ENCODE peak calls at places on chromosomes 11 and 22, in seven cellular contexts. W is heart right ventricle, D is gastrocnemius medialis, U is K562, R is lower leg skin, Y is heart left ventricle, E is Calu3. G is an unnamed sample.
A peak's percentile ranks its signal among the peaks of the same experiment; 100 is the strongest.

GRCh38 chr11:128226106-128226716 is 361.1 kb downstream of the ETS1 start:
- DNase-seq in W (no peak), D (no peak), U (no peak), R (no peak), Y (no peak), E (no peak), G (no peak)

GRCh38 chr11:128707671-128708070 is 13.8 kb downstream of the FLI1 start:
- DNase-seq in W (no peak), D (no peak), U (no peak), R (no peak), Y (no peak), E (no peak), G (no peak)

GRCh38 chr22:19429950-19430889 is 1.3 kb downstream of the HIRA start:
- DNase-seq in W (peak; percentile 15), D (no peak), U (peak; percentile 88), R (no peak), Y (no peak), E (no peak), G (peak; percentile 12)

GRCh38 chr11:101748572-101748971 is 164.8 kb upstream of the TRPC6 start:
- DNase-seq in W (no peak), D (no peak), U (no peak), R (no peak), Y (no peak), E (no peak), G (no peak)

GRCh38 chr11:130740819-130741218 is 175.5 kb downstream of the SNX19 start:
- DNase-seq in W (no peak), D (no peak), U (no peak), R (no peak), Y (no peak), E (no peak), G (no peak)

GRCh38 chr11:110859240-110859835 is 147.1 kb upstream of the ARHGAP20 start:
- DNase-seq in W (no peak), D (no peak), U (no peak), R (no peak), Y (no peak), E (no peak), G (no peak)

GRCh38 chr11:103927535-103927934 is 108.9 kb upstream of the DDI1 start:
- DNase-seq in W (no peak), D (no peak), U (no peak), R (no peak), Y (no peak), E (no peak), G (no peak)

GRCh38 chr11:20089796-20090653 is 70.2 kb downstream of the DBX1 start:
- DNase-seq in W (no peak), D (no peak), U (peak; percentile 67), R (no peak), Y (peak; percentile 47), E (no peak), G (no peak)

GRCh38 chr22:49670610-49671330 is 156.9 kb downstream of the BRD1 start:
- DNase-seq in W (no peak), D (no peak), U (no peak), R (peak; percentile 83), Y (no peak), E (no peak), G (no peak)

GRCh38 chr22:21015051-21016006 is at the start of gene P2RX6:
- DNase-seq in W (peak; percentile 67), D (peak; percentile 82), U (peak; percentile 82), R (no peak), Y (no peak), E (no peak), G (no peak)

GRCh38 chr11:83063073-83063754 is 8.5 kb downstream of the RAB30 start:
- DNase-seq in W (no peak), D (no peak), U (no peak), R (no peak), Y (no peak), E (no peak), G (peak; percentile 28)

GRCh38 chr11:45457649-45458048 is 171.5 kb upstream of the SYT13 start:
- DNase-seq in W (no peak), D (no peak), U (no peak), R (no peak), Y (no peak), E (no peak), G (peak; percentile 40)

GRCh38 chr11:14148653-14149273 is 186.2 kb downstream of the SPON1 start:
- DNase-seq in W (no peak), D (no peak), U (no peak), R (no peak), Y (no peak), E (no peak), G (peak; percentile 6)

GRCh38 chr11:100855466-100856067 is 168.5 kb downstream of the ARHGAP42 start:
- DNase-seq in W (no peak), D (no peak), U (peak; percentile 13), R (no peak), Y (no peak), E (no peak), G (peak; percentile 66)

GRCh38 chr22:20102203-20102780 is 13.6 kb upstream of the RANBP1 start:
- DNase-seq in W (no peak), D (no peak), U (no peak), R (no peak), Y (no peak), E (no peak), G (no peak)

GRCh38 chr11:57255618-57256017 is 18.6 kb upstream of the APLNR start:
- DNase-seq in W (no peak), D (no peak), U (no peak), R (no peak), Y (no peak), E (no peak), G (peak; percentile 18)

GRCh38 chr11:64251986-64252837 is 882 bp downstream of the PLCB3 start:
- DNase-seq in W (peak; percentile 63), D (no peak), U (peak; percentile 76), R (peak; percentile 92), Y (peak; percentile 58), E (peak; percentile 75), G (no peak)

GRCh38 chr22:31800065-31800464 is 46.2 kb downstream of the DEPDC5 start:
- DNase-seq in W (no peak), D (no peak), U (no peak), R (no peak), Y (no peak), E (peak; percentile 60), G (no peak)

GRCh38 chr11:312092-312816 is 1.6 kb upstream of the IFITM1 start:
- DNase-seq in W (peak; percentile 17), D (no peak), U (peak; percentile 56), R (no peak), Y (no peak), E (no peak), G (no peak)

GRCh38 chr11:32374261-32374711 is 61.1 kb downstream of the WT1 start:
- DNase-seq in W (no peak), D (no peak), U (peak; percentile 76), R (peak; percentile 57), Y (peak; percentile 13), E (peak; percentile 25), G (no peak)

GRCh38 chr11:134126197-134126822 is 57.4 kb downstream of the JAM3 start:
- DNase-seq in W (no peak), D (no peak), U (no peak), R (no peak), Y (no peak), E (no peak), G (no peak)

GRCh38 chr22:20405291-20405930 is 11.5 kb downstream of the ZNF74 start:
- DNase-seq in W (no peak), D (no peak), U (peak; percentile 32), R (peak; percentile 80), Y (no peak), E (no peak), G (no peak)

GRCh38 chr11:74840486-74840885 is 91.8 kb downstream of the RNF169 start:
- DNase-seq in W (no peak), D (no peak), U (no peak), R (no peak), Y (no peak), E (no peak), G (no peak)

GRCh38 chr11:22449441-22449840 is 111.3 kb downstream of the SLC17A6 start:
- DNase-seq in W (no peak), D (no peak), U (no peak), R (no peak), Y (no peak), E (no peak), G (no peak)

DNA sequence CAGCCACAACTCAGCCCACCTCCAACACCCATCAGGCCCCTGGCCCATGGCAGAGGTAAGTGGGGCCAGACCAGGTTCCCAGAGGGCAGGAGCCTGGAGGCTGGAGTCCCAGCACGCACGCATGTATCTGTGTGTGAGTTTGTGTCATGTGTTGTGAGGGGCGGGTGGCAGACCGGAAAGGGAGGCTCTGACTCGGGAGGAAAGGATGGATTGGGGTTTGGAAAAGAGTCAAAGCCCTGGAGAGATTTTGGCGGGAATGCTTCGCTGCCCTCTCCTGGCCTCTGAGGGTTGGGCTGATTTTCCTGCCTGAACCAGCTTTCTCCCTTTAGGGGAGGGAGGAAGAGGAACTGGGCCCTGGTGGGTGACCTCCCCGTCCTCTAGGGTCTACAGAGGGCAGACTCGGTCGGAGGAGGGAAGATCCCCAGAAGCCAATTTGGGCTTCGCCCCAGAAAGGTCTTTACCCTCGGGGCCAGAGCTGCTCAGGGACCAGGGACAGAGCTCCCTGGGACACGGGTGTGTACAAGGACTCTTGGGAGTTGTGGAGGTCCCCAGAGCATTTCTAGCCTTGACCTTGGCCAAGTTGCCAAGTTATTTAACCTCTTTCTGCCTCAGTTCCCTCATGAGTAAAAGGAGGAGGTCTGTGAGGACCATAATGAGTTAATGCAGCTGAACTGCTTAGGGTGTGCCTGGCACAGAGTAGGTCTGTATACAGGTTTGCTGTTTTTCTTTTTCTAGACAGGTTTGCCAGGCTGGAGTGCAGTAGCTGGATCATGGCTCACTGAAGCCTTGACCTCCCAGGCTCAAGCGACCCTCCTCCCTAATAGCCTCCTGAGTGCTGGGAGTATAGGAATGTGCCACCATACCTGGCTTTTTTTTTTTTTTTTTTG is 6.9 kb downstream of the C11orf68 start:
- DNase-seq in W (no peak), D (peak; percentile 46), U (peak; percentile 61), R (peak; percentile 95), Y (peak; percentile 57), E (peak; percentile 49), G (no peak)
- TF ChIP-seq CTCF in W (peak; percentile 24), D (no peak), U (peak; percentile 76), R (no peak), Y (peak; percentile 27), E (no peak), G (peak; percentile 23)

DNA sequence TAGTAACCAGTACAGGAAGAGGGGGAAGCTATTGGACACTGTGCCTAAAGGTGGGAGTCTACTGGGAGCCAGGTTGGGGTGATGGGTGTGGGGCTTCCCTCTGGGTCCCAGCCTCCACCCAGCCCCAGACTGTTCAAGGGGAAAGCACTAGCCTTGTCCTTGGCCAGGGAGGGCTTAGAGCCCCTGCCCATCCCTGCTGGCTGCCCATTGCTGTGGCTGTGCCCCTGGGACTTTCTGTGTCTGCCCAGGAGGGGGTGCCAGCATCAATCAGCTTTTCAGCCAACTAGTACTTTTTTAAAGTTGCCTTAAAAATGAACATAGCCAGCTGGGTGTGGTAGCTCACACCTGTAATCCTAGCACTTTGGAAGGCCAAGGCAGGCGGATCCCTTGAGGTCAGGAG is 19.9 kb downstream of the INCENP start:
- DNase-seq in W (no peak), D (no peak), U (no peak), R (peak; percentile 53), Y (no peak), E (no peak), G (no peak)
- TF ChIP-seq CTCF in W (no peak), D (no peak), U (no peak), R (no peak), Y (no peak), E (no peak), G (peak; percentile 16)

GRCh38 chr11:117837070-117837776 is 12.7 kb upstream of the FXYD2 start:
- DNase-seq in W (no peak), D (no peak), U (no peak), R (peak; percentile 70), Y (peak; percentile 15), E (no peak), G (no peak)
- TF ChIP-seq CTCF in W (no peak), D (no peak), U (no peak), R (no peak), Y (no peak), E (no peak), G (no peak)

GRCh38 chr22:44828193-44828592 is 75.8 kb downstream of the ARHGAP8 start:
- DNase-seq in W (no peak), D (no peak), U (peak; percentile 69), R (no peak), Y (no peak), E (peak; percentile 55), G (no peak)
- TF ChIP-seq CTCF in W (peak; percentile 18), D (no peak), U (peak; percentile 50), R (no peak), Y (no peak), E (peak; percentile 78), G (peak; percentile 42)